ENCODE peak calls at places on chromosomes 2 and 18, in seven cellular contexts. One of them, this sample, is unnamed.

GRCh38 chr2:49288902-49289680 is 134.8 kb upstream of the FSHR start:
- DNase-seq in A172: no peak
- DNase-seq in CD8-positive, alpha-beta T cell: no peak
- DNase-seq in KBM-7: no peak
- DNase-seq in NCI-H146: no peak
- DNase-seq in IMR-90: no peak
- DNase-seq in midbrain: peak
- DNase-seq in this sample: no peak

GRCh38 chr2:120231564-120231973 is 8.4 kb upstream of the TMEM185B start:
- DNase-seq in A172: no peak
- DNase-seq in NCI-H146: no peak
- DNase-seq in CD8-positive, alpha-beta T cell: no peak
- DNase-seq in IMR-90: no peak
- DNase-seq in midbrain: no peak
- DNase-seq in KBM-7: no peak
- DNase-seq in this sample: no peak

GRCh38 chr2:37897511-37897910 is 27.6 kb upstream of the RMDN2 start:
- DNase-seq in midbrain: no peak
- DNase-seq in KBM-7: no peak
- DNase-seq in IMR-90: no peak
- DNase-seq in NCI-H146: no peak
- DNase-seq in A172: no peak
- DNase-seq in CD8-positive, alpha-beta T cell: no peak
- DNase-seq in this sample: no peak

GRCh38 chr2:50953021-50953420 is 78.9 kb downstream of the NRXN1 start:
- DNase-seq in IMR-90: peak
- DNase-seq in KBM-7: no peak
- DNase-seq in midbrain: no peak
- DNase-seq in A172: peak
- DNase-seq in NCI-H146: peak
- DNase-seq in CD8-positive, alpha-beta T cell: no peak
- DNase-seq in this sample: no peak

GRCh38 chr2:11829324-11829946 is 83.0 kb downstream of the LPIN1 start:
- DNase-seq in CD8-positive, alpha-beta T cell: peak
- DNase-seq in KBM-7: peak
- DNase-seq in IMR-90: peak
- DNase-seq in A172: peak
- DNase-seq in NCI-H146: peak
- DNase-seq in midbrain: peak
- DNase-seq in this sample: no peak

GRCh38 chr2:16317211-16317830 is 348.3 kb downstream of the CYRIA start:
- DNase-seq in IMR-90: no peak
- DNase-seq in midbrain: no peak
- DNase-seq in A172: no peak
- DNase-seq in NCI-H146: no peak
- DNase-seq in KBM-7: no peak
- DNase-seq in CD8-positive, alpha-beta T cell: no peak
- DNase-seq in this sample: no peak

GRCh38 chr2:7567646-7568045 is 650.4 kb downstream of the RNF144A start:
- DNase-seq in KBM-7: no peak
- DNase-seq in CD8-positive, alpha-beta T cell: peak
- DNase-seq in midbrain: no peak
- DNase-seq in A172: no peak
- DNase-seq in NCI-H146: no peak
- DNase-seq in IMR-90: no peak
- DNase-seq in this sample: no peak

GRCh38 chr2:207394203-207394741 is 135.5 kb upstream of the CREB1 start:
- DNase-seq in IMR-90: peak
- DNase-seq in NCI-H146: no peak
- DNase-seq in A172: no peak
- DNase-seq in KBM-7: no peak
- DNase-seq in CD8-positive, alpha-beta T cell: no peak
- DNase-seq in midbrain: no peak
- DNase-seq in this sample: peak

GRCh38 chr18:28177828-28178635 is 1.1 kb upstream of the CDH2 start:
- DNase-seq in midbrain: peak
- DNase-seq in A172: peak
- DNase-seq in KBM-7: no peak
- DNase-seq in NCI-H146: peak
- DNase-seq in CD8-positive, alpha-beta T cell: no peak
- DNase-seq in IMR-90: peak
- DNase-seq in this sample: peak

GRCh38 chr2:14773696-14774095 is 141.2 kb downstream of the LRATD1 start:
- DNase-seq in NCI-H146: no peak
- DNase-seq in midbrain: no peak
- DNase-seq in CD8-positive, alpha-beta T cell: no peak
- DNase-seq in A172: no peak
- DNase-seq in IMR-90: peak
- DNase-seq in KBM-7: no peak
- DNase-seq in this sample: no peak

GRCh38 chr18:45441110-45441842 is 174.0 kb upstream of the SLC14A2 start:
- DNase-seq in KBM-7: peak
- DNase-seq in midbrain: no peak
- DNase-seq in CD8-positive, alpha-beta T cell: no peak
- DNase-seq in A172: no peak
- DNase-seq in NCI-H146: no peak
- DNase-seq in IMR-90: peak
- DNase-seq in this sample: no peak

GRCh38 chr2:118836411-118836930 is 11.0 kb downstream of the EN1 start:
- DNase-seq in IMR-90: no peak
- DNase-seq in KBM-7: no peak
- DNase-seq in CD8-positive, alpha-beta T cell: no peak
- DNase-seq in midbrain: no peak
- DNase-seq in A172: no peak
- DNase-seq in NCI-H146: no peak
- DNase-seq in this sample: no peak

GRCh38 chr2:6986894-6987487 is 69.8 kb downstream of the RNF144A start:
- DNase-seq in CD8-positive, alpha-beta T cell: no peak
- DNase-seq in midbrain: peak
- DNase-seq in A172: no peak
- DNase-seq in NCI-H146: peak
- DNase-seq in KBM-7: no peak
- DNase-seq in IMR-90: no peak
- DNase-seq in this sample: no peak

GRCh38 chr2:239022437-239023260 is 174.8 kb downstream of the TWIST2 start:
- DNase-seq in CD8-positive, alpha-beta T cell: no peak
- DNase-seq in KBM-7: no peak
- DNase-seq in IMR-90: no peak
- DNase-seq in A172: no peak
- DNase-seq in NCI-H146: no peak
- DNase-seq in midbrain: no peak
- DNase-seq in this sample: no peak

GRCh38 chr18:13603304-13604019 is 122.9 kb downstream of the FAM210A start:
- DNase-seq in A172: no peak
- DNase-seq in NCI-H146: no peak
- DNase-seq in IMR-90: no peak
- DNase-seq in CD8-positive, alpha-beta T cell: no peak
- DNase-seq in midbrain: no peak
- DNase-seq in KBM-7: no peak
- DNase-seq in this sample: no peak

GRCh38 chr18:80168982-80169381 is 59.9 kb downstream of the ADNP2 start:
- DNase-seq in IMR-90: no peak
- DNase-seq in KBM-7: no peak
- DNase-seq in CD8-positive, alpha-beta T cell: no peak
- DNase-seq in NCI-H146: no peak
- DNase-seq in midbrain: no peak
- DNase-seq in A172: no peak
- DNase-seq in this sample: no peak

GRCh38 chr2:16281451-16282330 is 341.3 kb downstream of the MYCN start:
- DNase-seq in A172: no peak
- DNase-seq in IMR-90: no peak
- DNase-seq in midbrain: peak
- DNase-seq in NCI-H146: peak
- DNase-seq in CD8-positive, alpha-beta T cell: no peak
- DNase-seq in KBM-7: peak
- DNase-seq in this sample: peak

GRCh38 chr2:199144036-199144435 is 313.7 kb downstream of the SATB2 start:
- DNase-seq in midbrain: peak
- DNase-seq in NCI-H146: no peak
- DNase-seq in CD8-positive, alpha-beta T cell: no peak
- DNase-seq in IMR-90: no peak
- DNase-seq in A172: no peak
- DNase-seq in KBM-7: no peak
- DNase-seq in this sample: no peak

GRCh38 chr18:21769206-21769605 is 28.6 kb downstream of the MIB1 start:
- DNase-seq in CD8-positive, alpha-beta T cell: no peak
- DNase-seq in NCI-H146: no peak
- DNase-seq in A172: no peak
- DNase-seq in IMR-90: no peak
- DNase-seq in KBM-7: no peak
- DNase-seq in midbrain: no peak
- DNase-seq in this sample: no peak

GRCh38 chr2:122643725-122644329 is 888.4 kb downstream of the TSN start:
- DNase-seq in NCI-H146: peak
- DNase-seq in KBM-7: peak
- DNase-seq in A172: no peak
- DNase-seq in midbrain: no peak
- DNase-seq in IMR-90: peak
- DNase-seq in CD8-positive, alpha-beta T cell: no peak
- DNase-seq in this sample: no peak

GRCh38 chr2:220855296-220855695 is 716.8 kb downstream of the EPHA4 start:
- DNase-seq in IMR-90: peak
- DNase-seq in KBM-7: no peak
- DNase-seq in A172: peak
- DNase-seq in CD8-positive, alpha-beta T cell: no peak
- DNase-seq in NCI-H146: no peak
- DNase-seq in midbrain: no peak
- DNase-seq in this sample: peak

GRCh38 chr2:99285521-99285920 is 15.5 kb downstream of the LYG1 start:
- DNase-seq in IMR-90: no peak
- DNase-seq in midbrain: no peak
- DNase-seq in A172: peak
- DNase-seq in KBM-7: no peak
- DNase-seq in CD8-positive, alpha-beta T cell: no peak
- DNase-seq in NCI-H146: no peak
- DNase-seq in this sample: no peak

GRCh38 chr18:25061345-25061744 is 290.6 kb downstream of the ZNF521 start:
- DNase-seq in A172: no peak
- DNase-seq in midbrain: no peak
- DNase-seq in CD8-positive, alpha-beta T cell: no peak
- DNase-seq in NCI-H146: no peak
- DNase-seq in IMR-90: no peak
- DNase-seq in KBM-7: no peak
- DNase-seq in this sample: no peak